ENCODE peak calls at places on chromosomes 13 and 19, in eight cellular contexts. I, B, L, R, O, A, D and Y are unnamed samples.

GRCh38 chr19:41554902-41555301 is 21.1 kb upstream of the CEACAM21 start:
- DNase-seq in I (no peak), B (no peak), L (no peak), R (no peak), O (no peak), A (no peak), D (no peak), Y (peak; percentile 38)

GRCh38 chr13:37194428-37194861 is 89.0 kb upstream of the CSNK1A1L start:
- DNase-seq in I (no peak), B (no peak), L (no peak), R (no peak), O (no peak), A (peak; percentile 95), D (no peak), Y (no peak)

GRCh38 chr19:48470856-48471255 is 1.7 kb downstream of the CYTH2 start:
- DNase-seq in I (no peak), B (no peak), L (no peak), R (no peak), O (no peak), A (no peak), D (no peak), Y (no peak)

GRCh38 chr13:47665041-47665440 is 336.0 kb downstream of the SUCLA2 start:
- DNase-seq in I (no peak), B (no peak), L (no peak), R (no peak), O (no peak), A (no peak), D (no peak), Y (no peak)

GRCh38 chr19:52188822-52189744 is 769 bp upstream of the PPP2R1A start:
- DNase-seq in I (peak; percentile 79), B (peak; percentile 9), L (peak; percentile 61), R (no peak), O (no peak), A (no peak), D (peak; percentile 83), Y (peak; percentile 84)

GRCh38 chr13:84570831-84571230 is 688.6 kb upstream of the SLITRK1 start:
- DNase-seq in I (no peak), B (no peak), L (no peak), R (no peak), O (no peak), A (no peak), D (no peak), Y (no peak)

GRCh38 chr13:96734499-96734898 is 259.8 kb downstream of the OXGR1 start:
- DNase-seq in I (no peak), B (no peak), L (no peak), R (no peak), O (no peak), A (no peak), D (no peak), Y (no peak)

GRCh38 chr13:39684531-39685137 is 29.2 kb downstream of the COG6 start:
- DNase-seq in I (no peak), B (no peak), L (no peak), R (no peak), O (no peak), A (peak; percentile 51), D (no peak), Y (no peak)

GRCh38 chr19:28465317-28466086 is 747.4 kb downstream of the UQCRFS1 start:
- DNase-seq in I (no peak), B (no peak), L (no peak), R (no peak), O (no peak), A (peak; percentile 19), D (no peak), Y (no peak)

GRCh38 chr19:41420101-41420880 is 6.9 kb downstream of the B3GNT8 start:
- DNase-seq in I (no peak), B (no peak), L (no peak), R (no peak), O (no peak), A (no peak), D (no peak), Y (no peak)

GRCh38 chr13:109684836-109685602 is 101.4 kb downstream of the IRS2 start:
- DNase-seq in I (no peak), B (no peak), L (no peak), R (no peak), O (no peak), A (no peak), D (peak; percentile 30), Y (no peak)

GRCh38 chr13:51674276-51674675 is 90.0 kb downstream of the WDFY2 start:
- DNase-seq in I (no peak), B (no peak), L (no peak), R (no peak), O (no peak), A (no peak), D (no peak), Y (no peak)

GRCh38 chr19:13880059-13880672 is 3.2 kb downstream of the NANOS3 start:
- DNase-seq in I (peak; percentile 99), B (peak; percentile 96), L (peak; percentile 90), R (peak; percentile 97), O (peak; percentile 98), A (peak; percentile 96), D (peak; percentile 98), Y (peak; percentile 99)

GRCh38 chr19:38514812-38515633 is 81.5 kb downstream of the RYR1 start:
- DNase-seq in I (peak; percentile 55), B (peak; percentile 71), L (peak; percentile 100), R (peak; percentile 54), O (peak; percentile 59), A (peak; percentile 58), D (peak; percentile 42), Y (peak; percentile 71)

GRCh38 chr13:92573467-92574057 is 653.0 kb upstream of the GPC6 start:
- DNase-seq in I (no peak), B (no peak), L (peak; percentile 4), R (no peak), O (no peak), A (no peak), D (no peak), Y (no peak)

GRCh38 chr19:728011-728410 is 19.3 kb downstream of the PALM start:
- DNase-seq in I (peak; percentile 74), B (no peak), L (no peak), R (no peak), O (no peak), A (peak; percentile 30), D (peak; percentile 87), Y (peak; percentile 78)

GRCh38 chr19:29841559-29842367 is 30.0 kb downstream of the CCNE1 start:
- DNase-seq in I (no peak), B (no peak), L (peak; percentile 70), R (no peak), O (no peak), A (peak; percentile 58), D (no peak), Y (no peak)

GRCh38 chr19:50994129-50994528 is 7.3 kb downstream of the KLK8 start:
- DNase-seq in I (no peak), B (no peak), L (no peak), R (no peak), O (no peak), A (no peak), D (no peak), Y (no peak)

GRCh38 chr13:92804926-92805325 is 421.7 kb upstream of the GPC6 start:
- DNase-seq in I (no peak), B (no peak), L (no peak), R (no peak), O (no peak), A (peak; percentile 31), D (no peak), Y (no peak)

GRCh38 chr13:69565334-69565733 is 542.3 kb upstream of the ATXN8OS start:
- DNase-seq in I (no peak), B (no peak), L (peak; percentile 13), R (no peak), O (no peak), A (peak; percentile 6), D (no peak), Y (no peak)

GRCh38 chr19:3065675-3066357 is 3.5 kb upstream of the TLE5 start:
- DNase-seq in I (no peak), B (no peak), L (no peak), R (no peak), O (no peak), A (no peak), D (no peak), Y (no peak)

GRCh38 chr13:26168835-26169234 is 53.3 kb downstream of the RNF6 start:
- DNase-seq in I (no peak), B (no peak), L (no peak), R (no peak), O (no peak), A (no peak), D (no peak), Y (no peak)

GRCh38 chr19:4108767-4109625 is 14.9 kb downstream of the MAP2K2 start:
- DNase-seq in I (no peak), B (peak; percentile 26), L (no peak), R (no peak), O (no peak), A (no peak), D (no peak), Y (no peak)

GRCh38 chr13:112079696-112080095 is 12.7 kb downstream of the SOX1 start:
- DNase-seq in I (no peak), B (no peak), L (no peak), R (no peak), O (no peak), A (no peak), D (no peak), Y (no peak)

GRCh38 chr19:49862411-49863253 is 4.7 kb downstream of the PNKP start:
- DNase-seq in I (no peak), B (no peak), L (peak; percentile 62), R (no peak), O (no peak), A (no peak), D (no peak), Y (no peak)

GRCh38 chr19:49749771-49750170 is 13.3 kb downstream of the TSKS start:
- DNase-seq in I (no peak), B (no peak), L (no peak), R (no peak), O (no peak), A (peak; percentile 77), D (no peak), Y (no peak)

GRCh38 chr19:55353803-55354697 is 469 bp downstream of the COX6B2 start:
- DNase-seq in I (peak; percentile 60), B (peak; percentile 31), L (peak; percentile 84), R (no peak), O (peak; percentile 37), A (peak; percentile 66), D (peak; percentile 65), Y (no peak)

GRCh38 chr13:51601601-51602348 is 17.5 kb downstream of the WDFY2 start:
- DNase-seq in I (no peak), B (no peak), L (no peak), R (no peak), O (no peak), A (no peak), D (no peak), Y (no peak)

GRCh38 chr19:33350538-33351309 is 22.8 kb upstream of the CEBPG start:
- DNase-seq in I (peak; percentile 66), B (no peak), L (no peak), R (no peak), O (no peak), A (peak; percentile 37), D (no peak), Y (peak; percentile 79)

GRCh38 chr13:60463787-60464186 is 66.8 kb downstream of the TDRD3 start:
- DNase-seq in I (no peak), B (no peak), L (no peak), R (no peak), O (no peak), A (peak; percentile 11), D (no peak), Y (no peak)

GRCh38 chr13:35953537-35954206 is 177.5 kb downstream of the DCLK1 start:
- DNase-seq in I (peak; percentile 76), B (no peak), L (no peak), R (no peak), O (no peak), A (peak; percentile 90), D (peak; percentile 73), Y (peak; percentile 87)